ENCODE peak calls at places on chromosomes 5 and 9, in five cellular contexts. One of them, this sample, is unnamed.

GRCh38 chr9:111621895-111622480 is 9.1 kb upstream of the DNAJC25 start:
- DNase-seq in BJ: no peak
- DNase-seq in breast epithelium: no peak
- DNase-seq in GM23338: peak; percentile 77
- DNase-seq in H9: no peak
- DNase-seq in this sample: no peak

GRCh38 chr5:34751807-34752736 is 86.9 kb upstream of the TTC23L start:
- DNase-seq in breast epithelium: no peak
- DNase-seq in H9: no peak
- DNase-seq in BJ: no peak
- DNase-seq in GM23338: peak; percentile 44
- DNase-seq in this sample: no peak

GRCh38 chr5:125396462-125396861 is 650.0 kb upstream of the ZNF608 start:
- DNase-seq in BJ: no peak
- DNase-seq in H9: no peak
- DNase-seq in GM23338: no peak
- DNase-seq in breast epithelium: no peak
- DNase-seq in this sample: no peak

GRCh38 chr9:72577212-72577753 is 55.9 kb downstream of the TMC1 start:
- DNase-seq in GM23338: no peak
- DNase-seq in BJ: peak; percentile 80
- DNase-seq in breast epithelium: no peak
- DNase-seq in H9: no peak
- DNase-seq in this sample: no peak

GRCh38 chr5:153565822-153566221 is 75.4 kb downstream of the GRIA1 start:
- DNase-seq in breast epithelium: no peak
- DNase-seq in GM23338: no peak
- DNase-seq in H9: no peak
- DNase-seq in BJ: peak; percentile 77
- DNase-seq in this sample: no peak

GRCh38 chr5:53323943-53324642 is 156.3 kb upstream of the FST start:
- DNase-seq in BJ: no peak
- DNase-seq in H9: no peak
- DNase-seq in GM23338: no peak
- DNase-seq in breast epithelium: no peak
- DNase-seq in this sample: no peak

GRCh38 chr5:134432677-134433359 is 21.1 kb upstream of the CDKN2AIPNL start:
- DNase-seq in BJ: no peak
- DNase-seq in H9: peak; percentile 65
- DNase-seq in GM23338: no peak
- DNase-seq in breast epithelium: no peak
- DNase-seq in this sample: no peak

GRCh38 chr9:107487521-107488399 is 1.8 kb downstream of the KLF4 start:
- DNase-seq in breast epithelium: peak; percentile 64
- DNase-seq in H9: peak; percentile 85
- DNase-seq in GM23338: peak; percentile 87
- DNase-seq in BJ: no peak
- DNase-seq in this sample: no peak

GRCh38 chr9:114048533-114049452 is 29.3 kb downstream of the AMBP start:
- DNase-seq in BJ: no peak
- DNase-seq in breast epithelium: peak; percentile 38
- DNase-seq in H9: peak; percentile 14
- DNase-seq in GM23338: no peak
- DNase-seq in this sample: no peak

GRCh38 chr5:34740306-34740891 is 84.3 kb downstream of the RAI14 start:
- DNase-seq in H9: no peak
- DNase-seq in GM23338: no peak
- DNase-seq in BJ: no peak
- DNase-seq in breast epithelium: no peak
- DNase-seq in this sample: no peak

GRCh38 chr5:79456449-79456848 is 57.5 kb downstream of the HOMER1 start:
- DNase-seq in GM23338: no peak
- DNase-seq in BJ: no peak
- DNase-seq in breast epithelium: no peak
- DNase-seq in H9: no peak
- DNase-seq in this sample: no peak

GRCh38 chr5:177609076-177610059 is 9.4 kb downstream of the B4GALT7 start:
- DNase-seq in GM23338: no peak
- DNase-seq in breast epithelium: no peak
- DNase-seq in BJ: no peak
- DNase-seq in H9: no peak
- DNase-seq in this sample: no peak

GRCh38 chr5:42951169-42951846 is 88.8 kb downstream of the ANXA2R start:
- DNase-seq in breast epithelium: no peak
- DNase-seq in GM23338: peak; percentile 36
- DNase-seq in BJ: no peak
- DNase-seq in H9: no peak
- DNase-seq in this sample: no peak

GRCh38 chr9:73079326-73079725 is 72.3 kb upstream of the ANXA1 start:
- DNase-seq in GM23338: peak; percentile 49
- DNase-seq in breast epithelium: no peak
- DNase-seq in BJ: no peak
- DNase-seq in H9: no peak
- DNase-seq in this sample: no peak

GRCh38 chr5:2464141-2464540 is 287.3 kb downstream of the IRX2 start:
- DNase-seq in BJ: no peak
- DNase-seq in GM23338: no peak
- DNase-seq in breast epithelium: no peak
- DNase-seq in H9: no peak
- DNase-seq in this sample: no peak

GRCh38 chr5:168747987-168748777 is 169.0 kb upstream of the PANK3 start:
- DNase-seq in BJ: no peak
- DNase-seq in breast epithelium: no peak
- DNase-seq in H9: peak; percentile 90
- DNase-seq in GM23338: peak; percentile 89
- DNase-seq in this sample: no peak

GRCh38 chr5:178359738-178360137 is 127.1 kb upstream of the PHYKPL start:
- DNase-seq in GM23338: no peak
- DNase-seq in breast epithelium: no peak
- DNase-seq in BJ: no peak
- DNase-seq in H9: no peak
- DNase-seq in this sample: no peak

GRCh38 chr9:129701054-129701453 is 35.6 kb downstream of the PRRX2 start:
- DNase-seq in breast epithelium: no peak
- DNase-seq in H9: no peak
- DNase-seq in GM23338: no peak
- DNase-seq in BJ: no peak
- DNase-seq in this sample: no peak

GRCh38 chr5:42035526-42035925 is 110.4 kb downstream of the FBXO4 start:
- DNase-seq in GM23338: no peak
- DNase-seq in BJ: no peak
- DNase-seq in H9: no peak
- DNase-seq in breast epithelium: no peak
- DNase-seq in this sample: no peak

GRCh38 chr5:98713027-98713426 is 60.4 kb upstream of the RGMB start:
- DNase-seq in BJ: no peak
- DNase-seq in GM23338: no peak
- DNase-seq in H9: no peak
- DNase-seq in breast epithelium: no peak
- DNase-seq in this sample: no peak

GRCh38 chr9:96253059-96253696 is 48.8 kb downstream of the HSD17B3 start:
- DNase-seq in GM23338: peak; percentile 45
- DNase-seq in BJ: no peak
- DNase-seq in breast epithelium: no peak
- DNase-seq in H9: no peak
- DNase-seq in this sample: no peak

GRCh38 chr9:2241461-2241874 is 226.3 kb downstream of the SMARCA2 start:
- DNase-seq in GM23338: peak; percentile 95
- DNase-seq in BJ: no peak
- DNase-seq in breast epithelium: no peak
- DNase-seq in H9: peak; percentile 92
- DNase-seq in this sample: no peak

GRCh38 chr5:140174472-140175366 is at the start of gene CYSTM1:
- DNase-seq in H9: peak; percentile 99
- DNase-seq in GM23338: peak; percentile 99
- DNase-seq in BJ: peak; percentile 56
- DNase-seq in breast epithelium: peak; percentile 95
- DNase-seq in this sample: peak; percentile 71

GRCh38 chr9:82695704-82696103 is 367.2 kb downstream of the RASEF start:
- DNase-seq in H9: peak; percentile 46
- DNase-seq in GM23338: peak; percentile 11
- DNase-seq in BJ: no peak
- DNase-seq in breast epithelium: no peak
- DNase-seq in this sample: no peak

GRCh38 chr9:69206047-69206446 is 32.0 kb downstream of the TJP2 start:
- DNase-seq in GM23338: no peak
- DNase-seq in BJ: no peak
- DNase-seq in breast epithelium: no peak
- DNase-seq in H9: no peak
- DNase-seq in this sample: no peak
- TF ChIP-seq CTCF in GM23338: no peak
- TF ChIP-seq CTCF in BJ: no peak
- TF ChIP-seq CTCF in breast epithelium: no peak
- TF ChIP-seq CTCF in H9: no peak
- TF ChIP-seq CTCF in this sample: no peak

DNA sequence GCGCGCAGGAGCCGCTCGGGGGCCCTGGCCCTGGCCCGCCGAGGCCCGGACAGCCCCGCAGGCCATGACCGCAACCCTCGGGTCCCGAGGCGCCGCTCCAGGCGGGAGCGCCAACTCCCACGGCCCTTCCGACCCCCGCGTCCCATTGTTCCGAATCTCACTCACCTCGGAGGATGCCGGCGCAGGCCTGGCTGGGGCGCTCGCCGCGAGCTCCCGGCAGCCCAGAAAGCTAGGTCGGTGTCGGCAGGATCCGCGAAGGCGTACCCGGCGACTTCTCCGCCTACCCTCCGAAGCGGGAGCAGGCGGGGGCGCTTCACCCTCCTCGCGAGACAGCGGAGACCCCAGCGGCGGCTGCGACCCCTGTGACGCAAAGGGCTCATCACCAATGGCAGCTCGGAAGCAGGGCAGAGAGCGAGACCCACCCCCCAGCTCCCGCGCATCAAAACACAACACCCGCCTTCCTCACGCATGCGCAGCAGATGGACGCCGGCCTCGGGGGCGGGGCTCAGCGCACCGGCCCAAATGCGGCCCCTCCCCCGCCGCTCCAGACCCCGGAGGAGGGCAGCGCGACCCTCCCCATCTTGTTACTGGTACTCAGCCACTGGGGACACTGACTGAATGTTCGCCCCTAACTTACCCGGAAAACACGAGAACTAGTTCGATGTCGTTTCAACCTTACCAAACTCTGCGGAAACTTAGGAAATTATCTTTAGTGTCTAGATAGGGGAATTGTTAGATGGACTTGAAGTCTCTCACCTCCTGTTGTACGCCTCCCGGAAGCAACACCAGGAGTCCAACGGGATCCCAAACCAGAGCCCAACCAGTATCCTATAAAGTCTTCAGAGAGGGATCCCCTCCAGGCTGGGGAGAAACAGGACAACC is 1.3 kb upstream of the SMIM27 start:
- DNase-seq in H9: peak; percentile 99
- DNase-seq in GM23338: peak; percentile 98
- DNase-seq in breast epithelium: peak; percentile 90
- DNase-seq in BJ: peak; percentile 54
- DNase-seq in this sample: peak; percentile 71
- TF ChIP-seq CTCF in H9: no peak
- TF ChIP-seq CTCF in GM23338: peak; percentile 14
- TF ChIP-seq CTCF in breast epithelium: no peak
- TF ChIP-seq CTCF in BJ: peak; percentile 25
- TF ChIP-seq CTCF in this sample: peak; percentile 3

GRCh38 chr9:77789891-77790290 is 141.8 kb upstream of the GNA14 start:
- DNase-seq in BJ: no peak
- DNase-seq in GM23338: no peak
- DNase-seq in breast epithelium: no peak
- DNase-seq in H9: no peak
- DNase-seq in this sample: no peak

GRCh38 chr9:77793909-77794308 is 145.8 kb upstream of the GNA14 start:
- DNase-seq in GM23338: no peak
- DNase-seq in breast epithelium: no peak
- DNase-seq in BJ: peak; percentile 19
- DNase-seq in H9: no peak
- DNase-seq in this sample: no peak
- TF ChIP-seq CTCF in GM23338: no peak
- TF ChIP-seq CTCF in breast epithelium: peak; percentile 13
- TF ChIP-seq CTCF in BJ: peak; percentile 30
- TF ChIP-seq CTCF in H9: no peak
- TF ChIP-seq CTCF in this sample: no peak

GRCh38 chr9:88991066-88992030 is at the start of gene S1PR3:
- DNase-seq in H9: peak; percentile 82
- DNase-seq in breast epithelium: no peak
- DNase-seq in GM23338: peak; percentile 77
- DNase-seq in BJ: no peak
- DNase-seq in this sample: no peak
- TF ChIP-seq CTCF in H9: peak; percentile 30
- TF ChIP-seq CTCF in breast epithelium: no peak
- TF ChIP-seq CTCF in GM23338: peak; percentile 13
- TF ChIP-seq CTCF in BJ: peak; percentile 17
- TF ChIP-seq CTCF in this sample: no peak

GRCh38 chr9:124861342-124862229 is at the start of the genes ARPC5L and RPL35:
- DNase-seq in H9: peak; percentile 94
- DNase-seq in BJ: peak; percentile 53
- DNase-seq in GM23338: peak; percentile 97
- DNase-seq in breast epithelium: peak; percentile 96
- DNase-seq in this sample: peak; percentile 56
- TF ChIP-seq CTCF in H9: peak; percentile 42
- TF ChIP-seq CTCF in BJ: peak; percentile 40
- TF ChIP-seq CTCF in GM23338: no peak
- TF ChIP-seq CTCF in breast epithelium: no peak
- TF ChIP-seq CTCF in this sample: peak; percentile 24

DNA sequence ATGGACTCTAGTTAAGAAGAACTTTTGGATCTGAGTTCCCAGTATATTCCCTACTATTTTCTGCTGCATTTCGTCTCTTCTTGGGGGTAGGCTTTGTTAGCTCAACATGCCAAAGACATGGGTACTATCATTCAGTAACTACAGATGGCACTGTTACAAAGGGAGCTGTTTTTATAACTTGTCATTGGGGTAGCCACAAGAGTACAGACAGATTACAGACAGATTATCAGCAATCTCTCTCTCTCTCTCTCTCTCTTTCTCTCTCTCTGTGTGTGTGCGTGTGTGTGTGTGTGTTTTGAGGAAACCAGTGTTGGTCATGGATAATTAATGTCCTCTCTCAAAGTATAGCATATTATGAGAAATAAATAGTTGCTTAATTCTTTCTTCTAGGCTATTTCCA is 116.1 kb downstream of the WDR70 start:
- DNase-seq in breast epithelium: no peak
- DNase-seq in GM23338: no peak
- DNase-seq in H9: no peak
- DNase-seq in BJ: no peak
- DNase-seq in this sample: no peak
- TF ChIP-seq CTCF in breast epithelium: no peak
- TF ChIP-seq CTCF in GM23338: peak; percentile 20
- TF ChIP-seq CTCF in H9: no peak
- TF ChIP-seq CTCF in BJ: peak; percentile 23
- TF ChIP-seq CTCF in this sample: peak; percentile 33

DNA sequence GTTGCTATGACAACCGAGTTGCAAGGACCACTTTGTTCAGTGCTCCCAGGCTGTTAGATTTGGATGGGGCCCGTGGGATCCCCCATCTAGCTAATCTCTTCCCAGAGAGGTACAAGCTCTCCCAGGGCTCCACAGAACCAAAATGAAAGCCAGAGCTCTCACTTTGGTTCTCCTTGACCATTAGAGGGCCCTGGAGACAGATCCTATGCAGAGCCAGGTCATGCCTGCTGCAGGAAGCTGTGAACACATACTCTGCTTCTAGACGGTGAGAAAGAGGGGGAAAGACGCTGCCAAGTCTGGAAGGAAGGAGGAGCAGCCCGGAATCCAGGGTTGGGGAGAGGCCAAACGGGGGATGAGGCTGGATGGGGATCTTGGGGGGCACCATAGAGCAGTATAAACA is 224.5 kb downstream of the GABBR2 start:
- DNase-seq in BJ: no peak
- DNase-seq in H9: no peak
- DNase-seq in breast epithelium: no peak
- DNase-seq in GM23338: peak; percentile 23
- DNase-seq in this sample: no peak
- TF ChIP-seq CTCF in BJ: peak; percentile 39
- TF ChIP-seq CTCF in H9: no peak
- TF ChIP-seq CTCF in breast epithelium: no peak
- TF ChIP-seq CTCF in GM23338: no peak
- TF ChIP-seq CTCF in this sample: no peak

This sample was measured in kidney epithelial cell.